ENCODE peak calls at places on chromosomes 2 and 18, in four cellular contexts. M, B, U and Q are unnamed samples.

GRCh38 chr2:175203621-175204496 is 22.3 kb upstream of the ATP5MC3 start:
- DNase-seq in M (peak; percentile 75), B (peak; percentile 15), U (peak; percentile 62), Q (peak; percentile 47)

GRCh38 chr2:169221745-169222369 is 140.5 kb downstream of the LRP2 start:
- DNase-seq in M (no peak), B (no peak), U (peak; percentile 19), Q (no peak)

GRCh38 chr2:7672027-7672684 is 754.9 kb downstream of the RNF144A start:
- DNase-seq in M (peak; percentile 91), B (peak; percentile 48), U (peak; percentile 33), Q (peak; percentile 35)

GRCh38 chr2:105283532-105283931 is 42.0 kb downstream of the GPR45 start:
- DNase-seq in M (no peak), B (no peak), U (no peak), Q (no peak)

GRCh38 chr2:30662268-30663131 is 144.7 kb downstream of the CAPN13 start:
- DNase-seq in M (peak; percentile 25), B (no peak), U (peak; percentile 43), Q (peak; percentile 63)

GRCh38 chr2:158726906-158727592 is 68.1 kb upstream of the DAPL1 start:
- DNase-seq in M (no peak), B (no peak), U (no peak), Q (no peak)

GRCh38 chr2:54590216-54590961 is 133.1 kb upstream of the EML6 start:
- DNase-seq in M (no peak), B (no peak), U (no peak), Q (no peak)

GRCh38 chr2:223797811-223798721 is 39.3 kb downstream of the AP1S3 start:
- DNase-seq in M (no peak), B (peak; percentile 27), U (peak; percentile 61), Q (peak; percentile 59)

GRCh38 chr18:59395226-59396175 is 36.4 kb upstream of the LMAN1 start:
- DNase-seq in M (no peak), B (no peak), U (no peak), Q (no peak)

GRCh38 chr2:25808006-25808383 is 70.3 kb downstream of the ASXL2 start:
- DNase-seq in M (no peak), B (no peak), U (peak; percentile 33), Q (peak; percentile 65)

GRCh38 chr2:223976635-223977226 is 19.5 kb downstream of the MRPL44 start:
- DNase-seq in M (no peak), B (no peak), U (no peak), Q (peak; percentile 56)

GRCh38 chr18:2978626-2979025 is 34.3 kb downstream of the LPIN2 start:
- DNase-seq in M (no peak), B (no peak), U (peak; percentile 88), Q (peak; percentile 91)

GRCh38 chr2:203951366-203951902 is 14.9 kb downstream of the ICOS start:
- DNase-seq in M (no peak), B (no peak), U (no peak), Q (no peak)

GRCh38 chr18:69205925-69206324 is 194.8 kb upstream of the DOK6 start:
- DNase-seq in M (no peak), B (no peak), U (no peak), Q (peak; percentile 2)

GRCh38 chr18:63779386-63779785 is 4.2 kb downstream of the SERPINB7 start:
- DNase-seq in M (no peak), B (no peak), U (no peak), Q (no peak)

GRCh38 chr18:14978962-14979535 is 231.1 kb downstream of the ANKRD30B start:
- DNase-seq in M (no peak), B (peak; percentile 5), U (no peak), Q (no peak)

GRCh38 chr2:240947607-240948006 is 41.5 kb downstream of the CROCC2 start:
- DNase-seq in M (no peak), B (no peak), U (no peak), Q (no peak)

GRCh38 chr2:45199973-45200372 is 190.7 kb upstream of the SIX2 start:
- DNase-seq in M (no peak), B (no peak), U (no peak), Q (no peak)

GRCh38 chr2:168577885-168578284 is 121.8 kb downstream of the CERS6 start:
- DNase-seq in M (no peak), B (no peak), U (no peak), Q (no peak)

GRCh38 chr2:171958475-171958874 is 36.2 kb downstream of the HAT1 start:
- DNase-seq in M (no peak), B (no peak), U (peak; percentile 65), Q (peak; percentile 85)

GRCh38 chr18:49249523-49249922 is 210.9 kb downstream of the DYM start:
- DNase-seq in M (no peak), B (no peak), U (peak; percentile 83), Q (peak; percentile 88)

GRCh38 chr2:237791977-237792727 is 6.4 kb upstream of the RBM44 start:
- DNase-seq in M (peak; percentile 50), B (no peak), U (peak; percentile 14), Q (peak; percentile 5)

GRCh38 chr2:53632714-53633113 is 134.9 kb upstream of the CHAC2 start:
- DNase-seq in M (no peak), B (no peak), U (peak; percentile 6), Q (peak; percentile 2)

GRCh38 chr2:159030674-159031380 is 62.4 kb downstream of the TANC1 start:
- DNase-seq in M (peak; percentile 55), B (peak; percentile 37), U (peak; percentile 90), Q (peak; percentile 83)

GRCh38 chr18:59419386-59419785 is 60.3 kb upstream of the LMAN1 start:
- DNase-seq in M (no peak), B (no peak), U (peak; percentile 76), Q (peak; percentile 71)

GRCh38 chr2:219119422-219120043 is 41.1 kb downstream of the NHEJ1 start:
- DNase-seq in M (peak; percentile 61), B (peak; percentile 59), U (peak; percentile 60), Q (peak; percentile 53)

GRCh38 chr2:172103471-172104292 is 982 bp upstream of the DLX2 start:
- DNase-seq in M (peak; percentile 88), B (peak; percentile 85), U (peak; percentile 87), Q (peak; percentile 86)

GRCh38 chr2:85999131-85999831 is 106.4 kb downstream of the POLR1A start:
- DNase-seq in M (peak; percentile 20), B (no peak), U (peak; percentile 55), Q (peak; percentile 49)

GRCh38 chr18:73007195-73007934 is 139.6 kb upstream of the NETO1 start:
- DNase-seq in M (no peak), B (no peak), U (no peak), Q (no peak)

GRCh38 chr18:70190529-70190928 is 15.0 kb downstream of the RTTN start:
- DNase-seq in M (no peak), B (no peak), U (peak; percentile 49), Q (peak; percentile 65)

GRCh38 chr2:21395366-21395765 is 271.6 kb downstream of the TDRD15 start:
- DNase-seq in M (no peak), B (no peak), U (no peak), Q (no peak)

GRCh38 chr18:21450913-21451312 is 149.6 kb downstream of the ESCO1 start:
- DNase-seq in M (no peak), B (no peak), U (no peak), Q (no peak)

GRCh38 chr2:1621041-1621440 is 123.3 kb downstream of the PXDN start:
- DNase-seq in M (no peak), B (no peak), U (no peak), Q (no peak)

GRCh38 chr2:199409705-199410104 is 48.0 kb downstream of the SATB2 start:
- DNase-seq in M (no peak), B (no peak), U (no peak), Q (peak; percentile 11)

GRCh38 chr2:215277942-215278341 is 33.9 kb upstream of the ATIC start:
- DNase-seq in M (no peak), B (no peak), U (peak; percentile 25), Q (no peak)

GRCh38 chr2:27431395-27431794 is 3.0 kb downstream of the NRBP1 start:
- DNase-seq in M (no peak), B (no peak), U (peak; percentile 71), Q (peak; percentile 62)

DNA sequence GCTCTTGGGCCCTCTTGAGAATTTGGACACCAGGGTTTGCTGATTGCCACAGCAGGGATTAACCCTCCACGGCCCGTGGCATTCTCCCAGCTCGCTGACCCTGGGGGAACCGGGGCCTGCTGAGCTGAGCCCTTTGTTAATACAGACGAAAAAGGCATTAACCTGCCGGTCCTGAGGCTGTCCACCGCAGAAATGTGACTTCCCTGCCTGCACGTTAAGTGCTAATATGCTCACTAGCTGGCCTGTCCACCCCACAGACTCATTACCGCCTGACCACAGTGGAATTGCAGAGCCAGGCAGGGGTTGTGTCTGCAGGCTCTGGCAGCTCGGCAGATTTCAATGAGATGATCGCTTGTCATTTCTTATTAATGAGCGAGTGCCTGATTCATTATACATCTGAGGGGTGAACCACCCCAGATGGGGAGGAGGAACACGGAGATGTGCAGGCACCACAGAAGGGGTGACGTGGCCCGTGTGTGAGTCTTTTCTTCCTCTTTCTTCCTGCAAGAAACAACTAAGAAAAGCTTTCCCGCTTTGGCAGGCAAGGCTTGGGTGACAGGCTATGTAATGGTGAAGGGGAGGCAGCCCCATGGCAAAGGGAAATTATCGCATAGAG is 126.0 kb downstream of the GLI2 start:
- DNase-seq in M (no peak), B (no peak), U (peak; percentile 74), Q (peak; percentile 66)
- H3K18ac ChIP-seq in M (no peak overlapping the region), B (no peak overlapping the region), U (peak overlapping the region; percentile 77), Q (no peak overlapping the region)

GRCh38 chr2:73233932-73234832 is at the start of gene CCT7:
- DNase-seq in M (peak; percentile 89), B (peak; percentile 84), U (peak; percentile 95), Q (peak; percentile 89)

GRCh38 chr2:73228631-73229030 is 4.4 kb downstream of the PRADC1 start:
- DNase-seq in M (no peak), B (no peak), U (no peak), Q (no peak)

GRCh38 chr2:73233154-73233931 is at the start of gene PRADC1:
- DNase-seq in M (peak; percentile 100), B (peak; percentile 100), U (peak; percentile 100), Q (peak; percentile 100)

GRCh38 chr2:73235315-73236028 is 1.4 kb downstream of the CCT7 start:
- DNase-seq in M (no peak), B (no peak), U (peak; percentile 14), Q (no peak)

GRCh38 chr2:73232471-73233153 is 427 bp downstream of the PRADC1 start:
- DNase-seq in M (no peak), B (no peak), U (no peak), Q (no peak)
- H4K8ac ChIP-seq in M (no peak overlapping the region), B (no peak overlapping the region), U (no peak overlapping the region), Q (peak overlapping the region; percentile 30)

DNA sequence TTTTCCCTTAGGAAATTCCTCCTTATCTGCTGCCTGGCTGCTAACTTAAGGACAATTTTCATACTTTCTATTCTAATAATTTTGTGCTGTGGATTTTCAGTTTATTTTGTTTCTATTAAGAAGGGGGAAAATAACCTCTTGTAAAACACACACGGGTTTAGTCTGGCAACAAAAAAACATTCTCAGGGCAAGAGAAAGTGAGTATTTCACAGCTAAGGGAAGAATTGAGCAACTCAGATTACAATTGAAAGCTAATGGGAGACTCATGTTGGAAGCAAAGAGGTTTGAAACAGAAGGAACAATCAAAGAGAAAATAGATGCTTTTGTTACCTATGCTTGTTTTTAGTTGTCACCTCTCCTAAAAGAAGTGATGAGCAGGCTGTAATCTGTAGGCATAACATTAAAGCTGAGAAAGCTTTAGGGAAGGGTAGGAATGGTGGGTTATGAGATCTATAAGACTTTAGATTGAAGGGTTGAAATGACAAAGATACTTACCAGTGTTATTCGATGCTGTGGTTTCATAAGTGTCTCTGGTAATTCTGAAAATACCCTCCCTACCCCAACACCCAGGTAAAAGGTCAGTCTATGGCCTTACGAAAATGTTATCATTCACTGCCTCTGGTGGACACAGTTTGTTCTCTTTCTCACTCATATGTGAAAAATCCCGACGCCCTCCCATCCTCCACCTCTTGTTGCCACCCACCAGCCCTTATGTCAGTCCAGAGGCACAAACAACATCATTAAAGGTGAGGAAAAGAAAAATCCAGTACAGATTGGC is 510.9 kb downstream of the TXNL1 start:
- DNase-seq in M (no peak), B (no peak), U (no peak), Q (no peak)
- H4K91ac ChIP-seq in M (no peak overlapping the region), B (no peak overlapping the region), U (no peak overlapping the region), Q (no peak overlapping the region)

GRCh38 chr18:475202-475624 is 25.3 kb downstream of the COLEC12 start:
- DNase-seq in M (peak; percentile 79), B (no peak), U (peak; percentile 74), Q (peak; percentile 78)
- H3K18ac ChIP-seq in M (peak overlapping the region; percentile 48), B (peak overlapping the region; percentile 32), U (peak overlapping the region; percentile 43), Q (peak overlapping the region; percentile 53)